ENCODE peak calls at places on chromosome 16, in ten cellular contexts. One of them, this sample, is unnamed.
A peak's percentile ranks its signal among the peaks of the same experiment; 100 is the strongest.

GRCh38 chr16:28604186-28604565 is 5.7 kb downstream of the SULT1A1 start:
- DNase-seq in AG04450: no peak
- DNase-seq in breast epithelium: no peak
- DNase-seq in CD4-positive, alpha-beta T cell: no peak
- DNase-seq in Calu3: no peak
- DNase-seq in heart right ventricle: no peak
- DNase-seq in uterus: no peak
- DNase-seq in ascending aorta: no peak
- DNase-seq in H1: no peak
- DNase-seq in dorsolateral prefrontal cortex: no peak
- DNase-seq in this sample: peak; percentile 58

GRCh38 chr16:3478242-3478925 is 16.9 kb downstream of the C16orf90 start:
- DNase-seq in CD4-positive, alpha-beta T cell: no peak
- DNase-seq in heart right ventricle: no peak
- DNase-seq in dorsolateral prefrontal cortex: no peak
- DNase-seq in uterus: no peak
- DNase-seq in breast epithelium: no peak
- DNase-seq in ascending aorta: no peak
- DNase-seq in Calu3: no peak
- DNase-seq in H1: no peak
- DNase-seq in AG04450: no peak
- DNase-seq in this sample: no peak

GRCh38 chr16:57265850-57266530 is 18.5 kb downstream of the PLLP start:
- DNase-seq in H1: no peak
- DNase-seq in heart right ventricle: peak; percentile 78
- DNase-seq in ascending aorta: no peak
- DNase-seq in CD4-positive, alpha-beta T cell: no peak
- DNase-seq in breast epithelium: peak; percentile 80
- DNase-seq in AG04450: no peak
- DNase-seq in dorsolateral prefrontal cortex: peak; percentile 80
- DNase-seq in uterus: peak; percentile 50
- DNase-seq in Calu3: peak; percentile 65
- DNase-seq in this sample: no peak

GRCh38 chr16:81453091-81453728 is 8.6 kb downstream of the CMIP start:
- DNase-seq in AG04450: no peak
- DNase-seq in dorsolateral prefrontal cortex: no peak
- DNase-seq in CD4-positive, alpha-beta T cell: no peak
- DNase-seq in heart right ventricle: no peak
- DNase-seq in Calu3: no peak
- DNase-seq in uterus: no peak
- DNase-seq in ascending aorta: no peak
- DNase-seq in breast epithelium: no peak
- DNase-seq in H1: no peak
- DNase-seq in this sample: no peak

GRCh38 chr16:47939690-47940089 is 216.1 kb downstream of the ABCC12 start:
- DNase-seq in uterus: no peak
- DNase-seq in CD4-positive, alpha-beta T cell: no peak
- DNase-seq in dorsolateral prefrontal cortex: no peak
- DNase-seq in heart right ventricle: no peak
- DNase-seq in H1: no peak
- DNase-seq in ascending aorta: no peak
- DNase-seq in AG04450: no peak
- DNase-seq in breast epithelium: no peak
- DNase-seq in Calu3: no peak
- DNase-seq in this sample: no peak

GRCh38 chr16:68257906-68258800 is 6.2 kb upstream of the SLC7A6 start:
- DNase-seq in uterus: no peak
- DNase-seq in CD4-positive, alpha-beta T cell: no peak
- DNase-seq in H1: no peak
- DNase-seq in heart right ventricle: no peak
- DNase-seq in Calu3: peak; percentile 48
- DNase-seq in AG04450: no peak
- DNase-seq in breast epithelium: no peak
- DNase-seq in ascending aorta: no peak
- DNase-seq in dorsolateral prefrontal cortex: no peak
- DNase-seq in this sample: no peak

GRCh38 chr16:71339481-71340171 is 18.9 kb upstream of the CALB2 start:
- DNase-seq in ascending aorta: no peak
- DNase-seq in breast epithelium: no peak
- DNase-seq in heart right ventricle: no peak
- DNase-seq in uterus: no peak
- DNase-seq in CD4-positive, alpha-beta T cell: no peak
- DNase-seq in Calu3: no peak
- DNase-seq in dorsolateral prefrontal cortex: no peak
- DNase-seq in H1: no peak
- DNase-seq in AG04450: no peak
- DNase-seq in this sample: no peak

GRCh38 chr16:88692861-88693260 is 6.6 kb upstream of the SNAI3 start:
- DNase-seq in uterus: no peak
- DNase-seq in breast epithelium: no peak
- DNase-seq in dorsolateral prefrontal cortex: no peak
- DNase-seq in ascending aorta: no peak
- DNase-seq in Calu3: no peak
- DNase-seq in heart right ventricle: no peak
- DNase-seq in H1: no peak
- DNase-seq in CD4-positive, alpha-beta T cell: no peak
- DNase-seq in AG04450: no peak
- DNase-seq in this sample: no peak

GRCh38 chr16:84992700-84993075 is 18.6 kb downstream of the ZDHHC7 start:
- DNase-seq in breast epithelium: no peak
- DNase-seq in dorsolateral prefrontal cortex: no peak
- DNase-seq in heart right ventricle: no peak
- DNase-seq in ascending aorta: no peak
- DNase-seq in H1: no peak
- DNase-seq in uterus: no peak
- DNase-seq in CD4-positive, alpha-beta T cell: no peak
- DNase-seq in AG04450: no peak
- DNase-seq in Calu3: no peak
- DNase-seq in this sample: no peak

GRCh38 chr16:56847173-56847948 is 17.6 kb upstream of the SLC12A3 start:
- DNase-seq in heart right ventricle: no peak
- DNase-seq in dorsolateral prefrontal cortex: peak; percentile 24
- DNase-seq in AG04450: no peak
- DNase-seq in H1: no peak
- DNase-seq in CD4-positive, alpha-beta T cell: no peak
- DNase-seq in ascending aorta: no peak
- DNase-seq in breast epithelium: no peak
- DNase-seq in Calu3: no peak
- DNase-seq in uterus: peak; percentile 33
- DNase-seq in this sample: no peak

GRCh38 chr16:66486773-66487579 is 59.9 kb downstream of the BEAN1 start:
- DNase-seq in breast epithelium: peak; percentile 16
- DNase-seq in heart right ventricle: no peak
- DNase-seq in uterus: peak; percentile 20
- DNase-seq in AG04450: peak; percentile 45
- DNase-seq in H1: no peak
- DNase-seq in CD4-positive, alpha-beta T cell: peak; percentile 2
- DNase-seq in dorsolateral prefrontal cortex: no peak
- DNase-seq in ascending aorta: no peak
- DNase-seq in Calu3: no peak
- DNase-seq in this sample: peak; percentile 94

GRCh38 chr16:87822571-87822970 is 46.7 kb downstream of the SLC7A5 start:
- DNase-seq in CD4-positive, alpha-beta T cell: no peak
- DNase-seq in ascending aorta: no peak
- DNase-seq in H1: no peak
- DNase-seq in uterus: no peak
- DNase-seq in AG04450: no peak
- DNase-seq in Calu3: no peak
- DNase-seq in dorsolateral prefrontal cortex: no peak
- DNase-seq in breast epithelium: no peak
- DNase-seq in heart right ventricle: no peak
- DNase-seq in this sample: no peak

GRCh38 chr16:89402962-89403361 is 87.4 kb downstream of the ANKRD11 start:
- DNase-seq in breast epithelium: no peak
- DNase-seq in uterus: no peak
- DNase-seq in ascending aorta: no peak
- DNase-seq in Calu3: no peak
- DNase-seq in dorsolateral prefrontal cortex: no peak
- DNase-seq in heart right ventricle: no peak
- DNase-seq in CD4-positive, alpha-beta T cell: no peak
- DNase-seq in AG04450: no peak
- DNase-seq in H1: no peak
- DNase-seq in this sample: no peak

GRCh38 chr16:84795338-84796053 is 24.3 kb upstream of the CRISPLD2 start:
- DNase-seq in breast epithelium: peak; percentile 28
- DNase-seq in ascending aorta: no peak
- DNase-seq in AG04450: peak; percentile 96
- DNase-seq in Calu3: no peak
- DNase-seq in H1: no peak
- DNase-seq in CD4-positive, alpha-beta T cell: no peak
- DNase-seq in uterus: peak; percentile 90
- DNase-seq in dorsolateral prefrontal cortex: no peak
- DNase-seq in heart right ventricle: peak; percentile 73
- DNase-seq in this sample: peak; percentile 62

GRCh38 chr16:19389246-19389645 is 28.4 kb upstream of the TMC5 start:
- DNase-seq in ascending aorta: no peak
- DNase-seq in dorsolateral prefrontal cortex: no peak
- DNase-seq in breast epithelium: peak; percentile 39
- DNase-seq in Calu3: peak; percentile 69
- DNase-seq in heart right ventricle: peak; percentile 14
- DNase-seq in H1: no peak
- DNase-seq in uterus: no peak
- DNase-seq in CD4-positive, alpha-beta T cell: peak; percentile 39
- DNase-seq in AG04450: no peak
- DNase-seq in this sample: no peak
- TF ChIP-seq CTCF in ascending aorta: no peak
- TF ChIP-seq CTCF in dorsolateral prefrontal cortex: peak; percentile 27
- TF ChIP-seq CTCF in breast epithelium: peak; percentile 55
- TF ChIP-seq CTCF in Calu3: peak; percentile 61
- TF ChIP-seq CTCF in heart right ventricle: peak; percentile 26
- TF ChIP-seq CTCF in H1: peak; percentile 71
- TF ChIP-seq CTCF in uterus: no peak
- TF ChIP-seq CTCF in CD4-positive, alpha-beta T cell: no peak
- TF ChIP-seq CTCF in AG04450: peak; percentile 40
- TF ChIP-seq CTCF in this sample: peak; percentile 55

DNA sequence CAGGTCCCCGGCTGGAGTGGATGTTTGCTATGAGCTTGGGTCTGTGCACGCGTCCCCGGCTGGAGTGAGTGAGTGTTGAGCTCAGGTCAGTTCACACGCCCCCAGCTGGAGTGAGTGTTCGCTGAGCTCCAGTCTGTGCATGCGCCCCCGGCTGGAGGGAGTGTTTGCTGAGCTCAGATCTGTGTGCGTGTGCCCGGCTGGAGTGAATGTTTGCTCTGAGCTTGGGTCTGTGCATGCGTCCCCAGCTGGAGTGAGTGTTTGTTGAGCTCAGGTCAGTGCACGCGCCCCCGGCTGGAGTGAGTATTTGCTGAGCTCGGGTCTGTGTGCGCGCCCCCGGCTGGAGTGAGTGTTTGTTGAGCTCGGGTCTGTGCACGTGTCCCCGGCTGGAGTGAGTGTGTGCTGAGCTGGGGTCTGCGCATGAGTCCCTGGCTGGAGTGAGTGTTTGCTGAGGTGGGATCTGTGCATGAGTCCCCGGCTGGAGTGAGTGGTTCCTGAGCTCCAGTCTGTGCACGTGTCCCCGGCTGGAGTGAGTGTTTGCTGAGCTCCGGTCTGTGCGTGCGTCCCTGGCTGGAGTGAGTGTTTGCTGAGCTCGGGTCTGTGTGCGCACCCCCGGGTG is 284.2 kb downstream of the SNX29 start:
- DNase-seq in uterus: no peak
- DNase-seq in dorsolateral prefrontal cortex: no peak
- DNase-seq in AG04450: peak; percentile 55
- DNase-seq in Calu3: no peak
- DNase-seq in breast epithelium: no peak
- DNase-seq in CD4-positive, alpha-beta T cell: no peak
- DNase-seq in ascending aorta: no peak
- DNase-seq in H1: no peak
- DNase-seq in heart right ventricle: no peak
- DNase-seq in this sample: no peak
- TF ChIP-seq CTCF in uterus: no peak
- TF ChIP-seq CTCF in dorsolateral prefrontal cortex: no peak
- TF ChIP-seq CTCF in AG04450: peak; percentile 43
- TF ChIP-seq CTCF in Calu3: no peak
- TF ChIP-seq CTCF in breast epithelium: no peak
- TF ChIP-seq CTCF in CD4-positive, alpha-beta T cell: no peak
- TF ChIP-seq CTCF in ascending aorta: no peak
- TF ChIP-seq CTCF in H1: peak; percentile 44
- TF ChIP-seq CTCF in heart right ventricle: no peak
- TF ChIP-seq CTCF in this sample: peak; percentile 17

GRCh38 chr16:10629592-10629963 is 49.2 kb upstream of the EMP2 start:
- DNase-seq in CD4-positive, alpha-beta T cell: no peak
- DNase-seq in uterus: no peak
- DNase-seq in breast epithelium: no peak
- DNase-seq in Calu3: no peak
- DNase-seq in heart right ventricle: no peak
- DNase-seq in ascending aorta: no peak
- DNase-seq in dorsolateral prefrontal cortex: no peak
- DNase-seq in H1: no peak
- DNase-seq in AG04450: no peak
- DNase-seq in this sample: no peak
- TF ChIP-seq CTCF in CD4-positive, alpha-beta T cell: no peak
- TF ChIP-seq CTCF in uterus: no peak
- TF ChIP-seq CTCF in breast epithelium: no peak
- TF ChIP-seq CTCF in Calu3: no peak
- TF ChIP-seq CTCF in heart right ventricle: no peak
- TF ChIP-seq CTCF in ascending aorta: no peak
- TF ChIP-seq CTCF in dorsolateral prefrontal cortex: no peak
- TF ChIP-seq CTCF in H1: peak; percentile 67
- TF ChIP-seq CTCF in AG04450: no peak
- TF ChIP-seq CTCF in this sample: no peak

GRCh38 chr16:75301804-75302203 is 50.4 kb upstream of the BCAR1 start:
- DNase-seq in breast epithelium: no peak
- DNase-seq in Calu3: no peak
- DNase-seq in AG04450: no peak
- DNase-seq in H1: no peak
- DNase-seq in uterus: no peak
- DNase-seq in dorsolateral prefrontal cortex: no peak
- DNase-seq in ascending aorta: no peak
- DNase-seq in heart right ventricle: no peak
- DNase-seq in CD4-positive, alpha-beta T cell: no peak
- DNase-seq in this sample: no peak

GRCh38 chr16:75305364-75306101 is 54.1 kb upstream of the BCAR1 start:
- DNase-seq in H1: no peak
- DNase-seq in CD4-positive, alpha-beta T cell: peak; percentile 48
- DNase-seq in ascending aorta: peak; percentile 62
- DNase-seq in Calu3: peak; percentile 92
- DNase-seq in heart right ventricle: peak; percentile 41
- DNase-seq in breast epithelium: peak; percentile 88
- DNase-seq in AG04450: peak; percentile 99
- DNase-seq in uterus: peak; percentile 76
- DNase-seq in dorsolateral prefrontal cortex: no peak
- DNase-seq in this sample: no peak

GRCh38 chr16:75306102-75306762 is 54.8 kb upstream of the BCAR1 start:
- DNase-seq in breast epithelium: no peak
- DNase-seq in AG04450: no peak
- DNase-seq in CD4-positive, alpha-beta T cell: no peak
- DNase-seq in heart right ventricle: no peak
- DNase-seq in Calu3: peak; percentile 50
- DNase-seq in dorsolateral prefrontal cortex: no peak
- DNase-seq in ascending aorta: no peak
- DNase-seq in H1: no peak
- DNase-seq in uterus: no peak
- DNase-seq in this sample: no peak

GRCh38 chr16:75307506-75307905 is 56.1 kb upstream of the BCAR1 start:
- DNase-seq in CD4-positive, alpha-beta T cell: no peak
- DNase-seq in dorsolateral prefrontal cortex: no peak
- DNase-seq in AG04450: no peak
- DNase-seq in H1: no peak
- DNase-seq in ascending aorta: no peak
- DNase-seq in uterus: no peak
- DNase-seq in heart right ventricle: no peak
- DNase-seq in Calu3: no peak
- DNase-seq in breast epithelium: no peak
- DNase-seq in this sample: no peak

GRCh38 chr16:75304521-75305363 is 53.3 kb upstream of the BCAR1 start:
- DNase-seq in breast epithelium: no peak
- DNase-seq in H1: no peak
- DNase-seq in Calu3: peak; percentile 38
- DNase-seq in uterus: peak; percentile 37
- DNase-seq in AG04450: no peak
- DNase-seq in dorsolateral prefrontal cortex: peak; percentile 69
- DNase-seq in heart right ventricle: peak; percentile 35
- DNase-seq in CD4-positive, alpha-beta T cell: no peak
- DNase-seq in ascending aorta: no peak
- DNase-seq in this sample: no peak
- TF ChIP-seq CTCF in breast epithelium: no peak
- TF ChIP-seq CTCF in H1: no peak
- TF ChIP-seq CTCF in Calu3: no peak
- TF ChIP-seq CTCF in uterus: no peak
- TF ChIP-seq CTCF in AG04450: no peak
- TF ChIP-seq CTCF in dorsolateral prefrontal cortex: no peak
- TF ChIP-seq CTCF in heart right ventricle: no peak
- TF ChIP-seq CTCF in CD4-positive, alpha-beta T cell: no peak
- TF ChIP-seq CTCF in ascending aorta: no peak
- TF ChIP-seq CTCF in this sample: no peak